ENCODE peak calls at places on chromosome 20, in four cellular contexts. P is mucosa of descending colon, Q is Right ventricle myocardium superior, W is WTC11. X is an unnamed sample.
A peak's percentile ranks its signal among the peaks of the same experiment; 100 is the strongest.

GRCh38 chr20:37846573-37846972 is 56.4 kb upstream of the VSTM2L start:
- DNase-seq in W (peak; percentile 28), Q (no peak), P (no peak), X (no peak)

GRCh38 chr20:9838378-9839295 is at the start of gene PAK5:
- DNase-seq in W (peak; percentile 92), Q (no peak), P (peak; percentile 55), X (peak; percentile 86)

GRCh38 chr20:32488066-32488838 is 96.9 kb downstream of the NOL4L start:
- DNase-seq in W (no peak), Q (no peak), P (no peak), X (peak; percentile 10)

GRCh38 chr20:44720617-44720993 is 5.4 kb downstream of the CCN5 start:
- DNase-seq in Q (no peak), P (no peak), W (no peak), X (no peak)

GRCh38 chr20:56626367-56627121 is 2.6 kb upstream of the TFAP2C start:
- DNase-seq in W (peak; percentile 79), P (no peak), Q (no peak), X (no peak)

GRCh38 chr20:20079102-20079784 is 26.9 kb downstream of the CFAP61 start:
- DNase-seq in P (no peak), W (no peak), Q (no peak), X (no peak)

GRCh38 chr20:49281059-49281912 is 3.4 kb upstream of the ZNFX1 start:
- DNase-seq in W (peak; percentile 26), P (no peak), Q (no peak), X (no peak)

GRCh38 chr20:19726126-19726525 is 31.9 kb upstream of the RIN2 start:
- DNase-seq in P (no peak), Q (no peak), W (no peak), X (no peak)

GRCh38 chr20:31604567-31605030 is 490 bp upstream of the ID1 start:
- DNase-seq in P (no peak), Q (no peak), W (no peak), X (no peak)

GRCh38 chr20:44911264-44911921 is 1.5 kb downstream of the PABPC1L start:
- DNase-seq in P (no peak), W (peak; percentile 88), Q (no peak), X (peak; percentile 89)

GRCh38 chr20:18057106-18057993 is at the start of gene OVOL2:
- DNase-seq in P (peak; percentile 92), Q (no peak), W (peak; percentile 83), X (peak; percentile 94)

GRCh38 chr20:39775110-39775509 is 813.0 kb downstream of the DHX35 start:
- DNase-seq in Q (peak; percentile 88), P (no peak), W (no peak), X (no peak)

GRCh38 chr20:32312718-32313424 is 35.4 kb downstream of the KIF3B start:
- DNase-seq in Q (no peak), W (no peak), P (no peak), X (no peak)

GRCh38 chr20:59400666-59401065 is 100.3 kb downstream of the EDN3 start:
- DNase-seq in Q (no peak), W (no peak), P (no peak), X (no peak)

GRCh38 chr20:50340586-50340985 is 150.0 kb downstream of the CEBPB start:
- DNase-seq in P (no peak), Q (no peak), W (no peak), X (no peak)